ENCODE peak calls at places on chromosomes 5 and 9, in five cellular contexts. U is hepatocyte, R is HCT116, H is neural progenitor cell, N is GM23248. Q is an unnamed sample.

GRCh38 chr9:91164724-91165520 is 196.8 kb downstream of the AUH start:
- DNase-seq in N (peak; percentile 97), U (peak; percentile 93), R (peak; percentile 81), H (no peak), Q (peak; percentile 95)

GRCh38 chr5:143889986-143890385 is 78.0 kb downstream of the HMHB1 start:
- DNase-seq in R (no peak), N (peak; percentile 86), U (no peak), H (no peak), Q (no peak)

GRCh38 chr5:132388244-132389050 is 18.9 kb downstream of the SLC22A5 start:
- DNase-seq in R (no peak), N (peak; percentile 51), U (peak; percentile 47), H (no peak), Q (peak; percentile 48)

GRCh38 chr5:157559301-157559700 is 16.3 kb downstream of the ADAM19 start:
- DNase-seq in H (no peak), N (peak; percentile 87), U (peak; percentile 33), R (no peak), Q (no peak)

GRCh38 chr5:61132559-61132958 is 29.7 kb downstream of the SMIM15 start:
- DNase-seq in N (peak; percentile 8), U (no peak), H (peak; percentile 9), R (no peak), Q (no peak)

GRCh38 chr9:38363589-38363925 is 28.9 kb upstream of the ALDH1B1 start:
- DNase-seq in U (no peak), R (no peak), N (no peak), H (no peak), Q (no peak)

GRCh38 chr5:32754251-32754650 is 43.1 kb downstream of the NPR3 start:
- DNase-seq in N (peak; percentile 17), R (no peak), U (no peak), H (no peak), Q (no peak)

GRCh38 chr5:156984064-156984463 is 21.0 kb upstream of the TIMD4 start:
- DNase-seq in U (no peak), N (no peak), R (no peak), H (no peak), Q (no peak)

GRCh38 chr5:120139039-120139438 is 325.1 kb upstream of the PRR16 start:
- DNase-seq in H (no peak), U (peak; percentile 73), N (peak; percentile 93), R (no peak), Q (no peak)

GRCh38 chr5:54186912-54187445 is 123.4 kb downstream of the ARL15 start:
- DNase-seq in R (no peak), H (peak; percentile 17), U (no peak), N (peak; percentile 5), Q (no peak)

GRCh38 chr5:92337772-92338234 is 954.7 kb upstream of the ARRDC3 start:
- DNase-seq in R (no peak), N (peak; percentile 74), U (no peak), H (no peak), Q (no peak)

GRCh38 chr5:91486638-91487037 is 103.5 kb upstream of the ARRDC3 start:
- DNase-seq in N (peak; percentile 55), U (no peak), H (no peak), R (no peak), Q (no peak)

GRCh38 chr5:99378443-99378842 is 449.6 kb upstream of the CHD1 start:
- DNase-seq in U (no peak), R (no peak), H (no peak), N (no peak), Q (no peak)

GRCh38 chr9:132810314-132810713 is 67.8 kb downstream of the AK8 start:
- DNase-seq in U (no peak), N (no peak), R (no peak), H (no peak), Q (no peak)

GRCh38 chr9:98861881-98862501 is 54.5 kb downstream of the GALNT12 start:
- DNase-seq in N (peak; percentile 99), R (no peak), H (no peak), U (peak; percentile 66), Q (no peak)

GRCh38 chr5:155193018-155193417 is 179.5 kb downstream of the KIF4B start:
- DNase-seq in N (no peak), R (no peak), H (no peak), U (peak; percentile 17), Q (no peak)

GRCh38 chr9:4262735-4263141 is 37.1 kb downstream of the GLIS3 start:
- DNase-seq in U (peak; percentile 54), H (no peak), N (peak; percentile 63), R (peak; percentile 81), Q (no peak)

GRCh38 chr9:135414293-135414692 is 65.3 kb upstream of the PPP1R26 start:
- DNase-seq in N (no peak), U (peak; percentile 2), R (no peak), H (no peak), Q (no peak)

GRCh38 chr9:124868511-124869465 is 6.9 kb downstream of the ARPC5L start:
- DNase-seq in U (peak; percentile 95), H (peak; percentile 92), R (peak; percentile 40), N (peak; percentile 93), Q (peak; percentile 91)

GRCh38 chr9:80995759-80996158 is 693.6 kb downstream of the TLE1 start:
- DNase-seq in U (peak; percentile 5), N (peak; percentile 5), R (no peak), H (no peak), Q (no peak)

GRCh38 chr5:61575103-61575502 is 243.0 kb downstream of the ZSWIM6 start:
- DNase-seq in R (no peak), N (peak; percentile 69), U (peak; percentile 30), H (peak; percentile 34), Q (no peak)

GRCh38 chr5:78984611-78985406 is at the start of gene ARSB:
- DNase-seq in N (peak; percentile 94), U (peak; percentile 95), R (peak; percentile 48), H (peak; percentile 94), Q (peak; percentile 90)

GRCh38 chr5:151757233-151758140 is 944 bp downstream of the ATOX1 start:
- DNase-seq in N (peak; percentile 61), U (peak; percentile 32), R (no peak), H (no peak), Q (peak; percentile 46)

GRCh38 chr5:167565555-167565954 is 725.9 kb upstream of the WWC1 start:
- DNase-seq in R (no peak), N (peak; percentile 50), H (peak; percentile 16), U (peak; percentile 9), Q (peak; percentile 19)

GRCh38 chr9:63859475-63860215 is 1425.4 kb downstream of the FOXD4L5 start:
- DNase-seq in U (no peak), N (peak; percentile 6), H (no peak), R (peak; percentile 45), Q (peak; percentile 6)

GRCh38 chr5:98769006-98769255 is 4.5 kb upstream of the RGMB start:
- DNase-seq in R (no peak), U (peak; percentile 80), N (no peak), H (peak; percentile 91), Q (peak; percentile 17)

GRCh38 chr9:14618851-14619250 is 74.4 kb downstream of the ZDHHC21 start:
- DNase-seq in N (no peak), R (no peak), U (no peak), H (no peak), Q (no peak)

GRCh38 chr5:132001647-132002561 is 9.6 kb downstream of the ACSL6 start:
- DNase-seq in U (peak; percentile 29), H (peak; percentile 38), N (peak; percentile 48), R (peak; percentile 47), Q (no peak)

GRCh38 chr9:135797507-135798302 is 95.7 kb downstream of the KCNT1 start:
- DNase-seq in N (peak; percentile 75), U (peak; percentile 51), R (peak; percentile 24), H (peak; percentile 80), Q (no peak)

GRCh38 chr9:124121725-124122124 is 110.2 kb downstream of the LHX2 start:
- DNase-seq in U (no peak), R (no peak), H (no peak), N (no peak), Q (no peak)

DNA sequence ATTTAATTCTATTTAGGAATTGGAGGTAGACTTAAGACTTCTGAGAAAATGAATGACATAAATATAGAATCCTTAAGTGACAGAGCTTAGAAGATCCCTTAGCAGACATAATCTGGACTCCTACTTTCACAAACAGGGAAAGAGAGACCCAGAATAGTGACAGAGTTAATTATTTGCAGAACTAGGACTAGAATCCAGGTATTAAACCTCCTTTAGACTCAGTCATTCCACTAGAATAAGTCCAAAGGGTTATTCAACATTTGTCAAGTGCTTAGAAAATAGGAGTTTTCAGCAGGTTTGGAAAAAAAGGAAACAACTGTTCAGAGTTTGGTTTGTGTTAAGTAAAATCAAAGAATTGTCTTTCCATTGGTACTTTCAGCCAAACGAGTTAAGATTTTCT is 13.3 kb downstream of the GPR21 start:
- DNase-seq in U (no peak), N (no peak), R (no peak), H (no peak), Q (no peak)
- H4K20me1 ChIP-seq in U (no peaks in the 10 kb centered on the region), N (no peaks in the 10 kb centered on the region), R (no peaks in the 10 kb centered on the region), H (no peaks in the 10 kb centered on the region), Q (no peaks in the 10 kb centered on the region)

GRCh38 chr9:101566904-101567724 is 27.7 kb downstream of the PPP3R2 start:
- DNase-seq in U (peak; percentile 29), R (peak; percentile 22), N (peak; percentile 57), H (peak; percentile 45), Q (peak; percentile 46)
- TF ChIP-seq EZH2phosphoT487 in U (no peak), R (no peak), N (no peak), H (no peak), Q (no peak)

DNA sequence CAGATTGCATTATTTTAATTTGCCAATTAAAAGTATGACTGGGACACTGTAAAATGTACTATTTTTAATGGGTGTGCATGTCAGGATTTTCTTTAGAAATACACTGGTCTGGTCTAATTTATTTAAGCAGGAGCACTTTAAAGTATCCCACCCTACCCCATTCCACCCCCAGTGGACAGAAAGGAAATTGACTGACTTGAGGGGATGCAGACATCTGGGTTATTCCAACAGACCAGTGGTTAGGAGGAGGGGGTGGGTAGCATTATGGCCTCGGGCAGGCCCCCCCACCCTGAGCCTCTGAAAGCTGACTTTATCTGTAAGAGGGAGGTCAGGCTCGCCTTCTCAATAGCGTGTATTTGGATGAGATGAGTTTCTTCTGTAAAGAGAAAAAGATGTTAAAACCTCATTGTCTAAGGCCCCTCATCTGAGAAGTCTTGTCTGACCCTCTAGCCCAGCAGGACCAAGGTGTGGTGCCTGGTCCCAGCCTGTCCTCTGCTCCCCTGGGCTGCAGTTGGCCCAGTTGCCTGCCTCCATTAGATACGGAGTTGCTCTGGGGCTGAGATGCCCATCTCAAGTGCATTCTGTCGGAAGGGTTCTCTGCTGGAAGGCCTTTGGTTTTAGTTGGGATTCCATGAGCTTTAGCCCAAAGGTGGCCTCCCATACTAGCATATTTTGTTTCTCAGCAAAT is 4.4 kb downstream of the HNRNPAB start:
- DNase-seq in U (no peak), H (no peak), R (no peak), N (peak; percentile 39), Q (no peak)
- H4K20me1 ChIP-seq in U (peaks cover 54% of the 10 kb centered on the region), H (peaks cover 87% of the 10 kb centered on the region), R (peaks cover 57% of the 10 kb centered on the region), N (peaks cover 25% of the 10 kb centered on the region), Q (peaks cover 54% of the 10 kb centered on the region)

DNA sequence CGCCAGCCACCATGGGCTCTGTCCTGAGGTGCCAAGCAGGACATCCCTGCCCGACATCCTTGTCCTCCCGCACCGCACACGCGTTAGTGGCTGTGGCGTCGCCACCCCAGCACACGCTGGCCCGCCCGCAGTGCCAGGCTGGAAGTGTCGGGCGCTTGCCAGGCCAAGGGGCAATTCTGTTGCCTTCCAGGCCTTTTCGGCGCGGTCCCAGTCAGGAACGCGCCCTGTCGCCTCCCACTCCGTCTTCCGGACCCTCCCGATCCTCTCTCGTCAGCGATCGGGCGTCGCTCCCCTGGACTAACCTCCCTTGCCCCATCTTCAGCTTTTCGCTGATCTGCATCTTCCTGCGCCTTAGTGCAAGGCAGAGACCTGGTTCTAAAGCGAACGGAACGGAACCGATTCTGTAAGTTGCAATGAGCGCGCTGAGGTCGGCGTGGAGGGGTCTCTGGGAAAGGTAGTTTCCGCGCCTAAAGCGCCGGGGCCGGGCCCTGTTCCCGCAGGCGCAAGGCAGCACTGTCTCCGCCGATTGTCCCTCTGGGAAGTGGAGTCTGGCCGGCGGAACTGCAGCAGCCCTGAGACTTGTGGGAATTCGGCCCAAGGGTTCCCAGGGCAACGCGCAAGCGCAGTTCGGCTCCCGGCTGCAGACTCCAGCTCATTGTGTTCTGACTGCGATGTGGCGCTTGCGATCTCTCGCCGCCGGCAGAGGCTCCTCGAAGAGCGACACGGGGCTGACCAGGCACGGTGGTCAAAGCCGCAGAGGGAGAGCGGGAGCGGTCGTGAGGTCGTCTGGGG is at the start of gene ZNF454:
- DNase-seq in R (no peak), U (no peak), H (no peak), N (peak; percentile 94), Q (no peak)
- TF ChIP-seq EZH2phosphoT487 in R (no peak), U (no peak), H (no peak), N (no peak), Q (no peak)